ENCODE peak calls at places on chromosomes 11 and 22, in six cellular contexts. One of them, this sample, is unnamed.

GRCh38 chr11:43943931-43944751 is 1.7 kb downstream of the C11orf96 start:
- DNase-seq in effector CD4-positive, alpha-beta T cell: no peak
- DNase-seq in OCI-LY7: no peak
- DNase-seq in colonic mucosa: no peak
- DNase-seq in activated gamma-delta T cell treated with Interleukin-2 at 50 U/mL for 16 hours: no peak
- DNase-seq in stimulated activated effector memory CD8-positive, alpha-beta T cell treated with anti-CD3 and anti-CD28 coated beads, Interleukin-12 subunit alpha, Interleukin-12 subunit beta, amount 100 ng/mL, for 72 hours: peak
- DNase-seq in this sample: no peak

GRCh38 chr11:105619556-105619955 is 9.7 kb downstream of the GRIA4 start:
- DNase-seq in stimulated activated effector memory CD8-positive, alpha-beta T cell treated with anti-CD3 and anti-CD28 coated beads, Interleukin-12 subunit alpha, Interleukin-12 subunit beta, amount 100 ng/mL, for 72 hours: no peak
- DNase-seq in colonic mucosa: no peak
- DNase-seq in activated gamma-delta T cell treated with Interleukin-2 at 50 U/mL for 16 hours: no peak
- DNase-seq in effector CD4-positive, alpha-beta T cell: no peak
- DNase-seq in OCI-LY7: no peak
- DNase-seq in this sample: no peak

GRCh38 chr22:41243361-41243760 is 2.6 kb upstream of the CHADL start:
- DNase-seq in colonic mucosa: no peak
- DNase-seq in OCI-LY7: no peak
- DNase-seq in stimulated activated effector memory CD8-positive, alpha-beta T cell treated with anti-CD3 and anti-CD28 coated beads, Interleukin-12 subunit alpha, Interleukin-12 subunit beta, amount 100 ng/mL, for 72 hours: no peak
- DNase-seq in effector CD4-positive, alpha-beta T cell: no peak
- DNase-seq in activated gamma-delta T cell treated with Interleukin-2 at 50 U/mL for 16 hours: no peak
- DNase-seq in this sample: no peak

GRCh38 chr11:71441251-71441650 is 6.9 kb downstream of the DHCR7 start:
- DNase-seq in stimulated activated effector memory CD8-positive, alpha-beta T cell treated with anti-CD3 and anti-CD28 coated beads, Interleukin-12 subunit alpha, Interleukin-12 subunit beta, amount 100 ng/mL, for 72 hours: no peak
- DNase-seq in activated gamma-delta T cell treated with Interleukin-2 at 50 U/mL for 16 hours: no peak
- DNase-seq in colonic mucosa: no peak
- DNase-seq in effector CD4-positive, alpha-beta T cell: no peak
- DNase-seq in OCI-LY7: no peak
- DNase-seq in this sample: no peak

GRCh38 chr11:125170406-125171031 is 6.0 kb downstream of the PKNOX2 start:
- DNase-seq in OCI-LY7: no peak
- DNase-seq in activated gamma-delta T cell treated with Interleukin-2 at 50 U/mL for 16 hours: no peak
- DNase-seq in stimulated activated effector memory CD8-positive, alpha-beta T cell treated with anti-CD3 and anti-CD28 coated beads, Interleukin-12 subunit alpha, Interleukin-12 subunit beta, amount 100 ng/mL, for 72 hours: no peak
- DNase-seq in effector CD4-positive, alpha-beta T cell: no peak
- DNase-seq in colonic mucosa: no peak
- DNase-seq in this sample: no peak

GRCh38 chr11:82960000-82960778 is 58.7 kb downstream of the DDIAS start:
- DNase-seq in colonic mucosa: no peak
- DNase-seq in effector CD4-positive, alpha-beta T cell: peak
- DNase-seq in stimulated activated effector memory CD8-positive, alpha-beta T cell treated with anti-CD3 and anti-CD28 coated beads, Interleukin-12 subunit alpha, Interleukin-12 subunit beta, amount 100 ng/mL, for 72 hours: no peak
- DNase-seq in OCI-LY7: peak
- DNase-seq in activated gamma-delta T cell treated with Interleukin-2 at 50 U/mL for 16 hours: peak
- DNase-seq in this sample: no peak

GRCh38 chr11:60847906-60848305 is 6.0 kb downstream of the CCDC86 start:
- DNase-seq in stimulated activated effector memory CD8-positive, alpha-beta T cell treated with anti-CD3 and anti-CD28 coated beads, Interleukin-12 subunit alpha, Interleukin-12 subunit beta, amount 100 ng/mL, for 72 hours: no peak
- DNase-seq in colonic mucosa: no peak
- DNase-seq in activated gamma-delta T cell treated with Interleukin-2 at 50 U/mL for 16 hours: no peak
- DNase-seq in effector CD4-positive, alpha-beta T cell: no peak
- DNase-seq in OCI-LY7: no peak
- DNase-seq in this sample: no peak

GRCh38 chr11:113474362-113475159 is 637 bp downstream of the DRD2 start:
- DNase-seq in OCI-LY7: peak
- DNase-seq in stimulated activated effector memory CD8-positive, alpha-beta T cell treated with anti-CD3 and anti-CD28 coated beads, Interleukin-12 subunit alpha, Interleukin-12 subunit beta, amount 100 ng/mL, for 72 hours: peak
- DNase-seq in colonic mucosa: peak
- DNase-seq in activated gamma-delta T cell treated with Interleukin-2 at 50 U/mL for 16 hours: peak
- DNase-seq in effector CD4-positive, alpha-beta T cell: peak
- DNase-seq in this sample: no peak

GRCh38 chr11:119972281-119972680 is 165.6 kb downstream of the TRIM29 start:
- DNase-seq in activated gamma-delta T cell treated with Interleukin-2 at 50 U/mL for 16 hours: no peak
- DNase-seq in OCI-LY7: no peak
- DNase-seq in colonic mucosa: no peak
- DNase-seq in effector CD4-positive, alpha-beta T cell: no peak
- DNase-seq in stimulated activated effector memory CD8-positive, alpha-beta T cell treated with anti-CD3 and anti-CD28 coated beads, Interleukin-12 subunit alpha, Interleukin-12 subunit beta, amount 100 ng/mL, for 72 hours: no peak
- DNase-seq in this sample: no peak

GRCh38 chr11:123519055-123519796 is 89.2 kb downstream of the GRAMD1B start:
- DNase-seq in stimulated activated effector memory CD8-positive, alpha-beta T cell treated with anti-CD3 and anti-CD28 coated beads, Interleukin-12 subunit alpha, Interleukin-12 subunit beta, amount 100 ng/mL, for 72 hours: no peak
- DNase-seq in OCI-LY7: no peak
- DNase-seq in colonic mucosa: no peak
- DNase-seq in activated gamma-delta T cell treated with Interleukin-2 at 50 U/mL for 16 hours: no peak
- DNase-seq in effector CD4-positive, alpha-beta T cell: no peak
- DNase-seq in this sample: peak

GRCh38 chr22:44129614-44129976 is 51.1 kb upstream of the PARVG start:
- DNase-seq in stimulated activated effector memory CD8-positive, alpha-beta T cell treated with anti-CD3 and anti-CD28 coated beads, Interleukin-12 subunit alpha, Interleukin-12 subunit beta, amount 100 ng/mL, for 72 hours: no peak
- DNase-seq in effector CD4-positive, alpha-beta T cell: no peak
- DNase-seq in activated gamma-delta T cell treated with Interleukin-2 at 50 U/mL for 16 hours: no peak
- DNase-seq in OCI-LY7: no peak
- DNase-seq in colonic mucosa: no peak
- DNase-seq in this sample: no peak

GRCh38 chr11:102643941-102644340 is 18.8 kb upstream of the MMP20 start:
- DNase-seq in stimulated activated effector memory CD8-positive, alpha-beta T cell treated with anti-CD3 and anti-CD28 coated beads, Interleukin-12 subunit alpha, Interleukin-12 subunit beta, amount 100 ng/mL, for 72 hours: no peak
- DNase-seq in activated gamma-delta T cell treated with Interleukin-2 at 50 U/mL for 16 hours: no peak
- DNase-seq in effector CD4-positive, alpha-beta T cell: no peak
- DNase-seq in OCI-LY7: no peak
- DNase-seq in colonic mucosa: no peak
- DNase-seq in this sample: no peak

GRCh38 chr22:18927573-18927972 is 8.5 kb downstream of the PRODH start:
- DNase-seq in effector CD4-positive, alpha-beta T cell: no peak
- DNase-seq in stimulated activated effector memory CD8-positive, alpha-beta T cell treated with anti-CD3 and anti-CD28 coated beads, Interleukin-12 subunit alpha, Interleukin-12 subunit beta, amount 100 ng/mL, for 72 hours: no peak
- DNase-seq in activated gamma-delta T cell treated with Interleukin-2 at 50 U/mL for 16 hours: no peak
- DNase-seq in colonic mucosa: no peak
- DNase-seq in OCI-LY7: no peak
- DNase-seq in this sample: no peak

GRCh38 chr22:40838486-40838885 is 18.0 kb downstream of the ST13 start:
- DNase-seq in activated gamma-delta T cell treated with Interleukin-2 at 50 U/mL for 16 hours: no peak
- DNase-seq in stimulated activated effector memory CD8-positive, alpha-beta T cell treated with anti-CD3 and anti-CD28 coated beads, Interleukin-12 subunit alpha, Interleukin-12 subunit beta, amount 100 ng/mL, for 72 hours: no peak
- DNase-seq in colonic mucosa: no peak
- DNase-seq in effector CD4-positive, alpha-beta T cell: no peak
- DNase-seq in OCI-LY7: no peak
- DNase-seq in this sample: no peak

GRCh38 chr22:44260216-44261035 is 52.3 kb downstream of the SHISAL1 start:
- DNase-seq in colonic mucosa: no peak
- DNase-seq in effector CD4-positive, alpha-beta T cell: no peak
- DNase-seq in activated gamma-delta T cell treated with Interleukin-2 at 50 U/mL for 16 hours: no peak
- DNase-seq in stimulated activated effector memory CD8-positive, alpha-beta T cell treated with anti-CD3 and anti-CD28 coated beads, Interleukin-12 subunit alpha, Interleukin-12 subunit beta, amount 100 ng/mL, for 72 hours: no peak
- DNase-seq in OCI-LY7: no peak
- DNase-seq in this sample: no peak

GRCh38 chr11:16312242-16312641 is 44.1 kb downstream of the SOX6 start:
- DNase-seq in colonic mucosa: no peak
- DNase-seq in effector CD4-positive, alpha-beta T cell: no peak
- DNase-seq in activated gamma-delta T cell treated with Interleukin-2 at 50 U/mL for 16 hours: no peak
- DNase-seq in OCI-LY7: no peak
- DNase-seq in stimulated activated effector memory CD8-positive, alpha-beta T cell treated with anti-CD3 and anti-CD28 coated beads, Interleukin-12 subunit alpha, Interleukin-12 subunit beta, amount 100 ng/mL, for 72 hours: no peak
- DNase-seq in this sample: peak

GRCh38 chr11:114273890-114274635 is 22.1 kb upstream of the NNMT start:
- DNase-seq in effector CD4-positive, alpha-beta T cell: no peak
- DNase-seq in activated gamma-delta T cell treated with Interleukin-2 at 50 U/mL for 16 hours: no peak
- DNase-seq in colonic mucosa: no peak
- DNase-seq in stimulated activated effector memory CD8-positive, alpha-beta T cell treated with anti-CD3 and anti-CD28 coated beads, Interleukin-12 subunit alpha, Interleukin-12 subunit beta, amount 100 ng/mL, for 72 hours: no peak
- DNase-seq in OCI-LY7: no peak
- DNase-seq in this sample: no peak

GRCh38 chr11:112967082-112967481 is 5.9 kb downstream of the NCAM1 start:
- DNase-seq in activated gamma-delta T cell treated with Interleukin-2 at 50 U/mL for 16 hours: no peak
- DNase-seq in effector CD4-positive, alpha-beta T cell: no peak
- DNase-seq in colonic mucosa: no peak
- DNase-seq in stimulated activated effector memory CD8-positive, alpha-beta T cell treated with anti-CD3 and anti-CD28 coated beads, Interleukin-12 subunit alpha, Interleukin-12 subunit beta, amount 100 ng/mL, for 72 hours: no peak
- DNase-seq in OCI-LY7: no peak
- DNase-seq in this sample: no peak

GRCh38 chr22:29480512-29481264 is 670 bp downstream of the NEFH start:
- DNase-seq in OCI-LY7: no peak
- DNase-seq in activated gamma-delta T cell treated with Interleukin-2 at 50 U/mL for 16 hours: no peak
- DNase-seq in stimulated activated effector memory CD8-positive, alpha-beta T cell treated with anti-CD3 and anti-CD28 coated beads, Interleukin-12 subunit alpha, Interleukin-12 subunit beta, amount 100 ng/mL, for 72 hours: peak
- DNase-seq in effector CD4-positive, alpha-beta T cell: no peak
- DNase-seq in colonic mucosa: no peak
- DNase-seq in this sample: no peak

GRCh38 chr11:69216609-69217008 is 60.9 kb downstream of the SMIM38 start:
- DNase-seq in activated gamma-delta T cell treated with Interleukin-2 at 50 U/mL for 16 hours: no peak
- DNase-seq in OCI-LY7: no peak
- DNase-seq in colonic mucosa: no peak
- DNase-seq in effector CD4-positive, alpha-beta T cell: no peak
- DNase-seq in stimulated activated effector memory CD8-positive, alpha-beta T cell treated with anti-CD3 and anti-CD28 coated beads, Interleukin-12 subunit alpha, Interleukin-12 subunit beta, amount 100 ng/mL, for 72 hours: no peak
- DNase-seq in this sample: no peak

GRCh38 chr11:47867821-47868220 is 19.7 kb upstream of the NUP160 start:
- DNase-seq in OCI-LY7: no peak
- DNase-seq in activated gamma-delta T cell treated with Interleukin-2 at 50 U/mL for 16 hours: no peak
- DNase-seq in stimulated activated effector memory CD8-positive, alpha-beta T cell treated with anti-CD3 and anti-CD28 coated beads, Interleukin-12 subunit alpha, Interleukin-12 subunit beta, amount 100 ng/mL, for 72 hours: no peak
- DNase-seq in colonic mucosa: no peak
- DNase-seq in effector CD4-positive, alpha-beta T cell: no peak
- DNase-seq in this sample: no peak

GRCh38 chr11:102347526-102348331 is 715 bp downstream of the BIRC2 start:
- DNase-seq in activated gamma-delta T cell treated with Interleukin-2 at 50 U/mL for 16 hours: no peak
- DNase-seq in colonic mucosa: peak
- DNase-seq in effector CD4-positive, alpha-beta T cell: no peak
- DNase-seq in OCI-LY7: peak
- DNase-seq in stimulated activated effector memory CD8-positive, alpha-beta T cell treated with anti-CD3 and anti-CD28 coated beads, Interleukin-12 subunit alpha, Interleukin-12 subunit beta, amount 100 ng/mL, for 72 hours: peak
- DNase-seq in this sample: no peak

GRCh38 chr22:27642104-27642800 is 159.3 kb downstream of the MN1 start:
- DNase-seq in stimulated activated effector memory CD8-positive, alpha-beta T cell treated with anti-CD3 and anti-CD28 coated beads, Interleukin-12 subunit alpha, Interleukin-12 subunit beta, amount 100 ng/mL, for 72 hours: no peak
- DNase-seq in activated gamma-delta T cell treated with Interleukin-2 at 50 U/mL for 16 hours: no peak
- DNase-seq in OCI-LY7: no peak
- DNase-seq in effector CD4-positive, alpha-beta T cell: no peak
- DNase-seq in colonic mucosa: no peak
- DNase-seq in this sample: no peak

GRCh38 chr11:64903291-64903833 is 13.6 kb downstream of the ATG2A start:
- DNase-seq in colonic mucosa: no peak
- DNase-seq in effector CD4-positive, alpha-beta T cell: no peak
- DNase-seq in activated gamma-delta T cell treated with Interleukin-2 at 50 U/mL for 16 hours: no peak
- DNase-seq in stimulated activated effector memory CD8-positive, alpha-beta T cell treated with anti-CD3 and anti-CD28 coated beads, Interleukin-12 subunit alpha, Interleukin-12 subunit beta, amount 100 ng/mL, for 72 hours: no peak
- DNase-seq in OCI-LY7: no peak
- DNase-seq in this sample: no peak

GRCh38 chr22:38828616-38829205 is 15.1 kb downstream of the NPTXR start:
- DNase-seq in colonic mucosa: no peak
- DNase-seq in effector CD4-positive, alpha-beta T cell: no peak
- DNase-seq in activated gamma-delta T cell treated with Interleukin-2 at 50 U/mL for 16 hours: no peak
- DNase-seq in OCI-LY7: no peak
- DNase-seq in stimulated activated effector memory CD8-positive, alpha-beta T cell treated with anti-CD3 and anti-CD28 coated beads, Interleukin-12 subunit alpha, Interleukin-12 subunit beta, amount 100 ng/mL, for 72 hours: no peak
- DNase-seq in this sample: no peak

GRCh38 chr11:106344392-106344791 is 266.9 kb downstream of the AASDHPPT start:
- DNase-seq in stimulated activated effector memory CD8-positive, alpha-beta T cell treated with anti-CD3 and anti-CD28 coated beads, Interleukin-12 subunit alpha, Interleukin-12 subunit beta, amount 100 ng/mL, for 72 hours: no peak
- DNase-seq in effector CD4-positive, alpha-beta T cell: no peak
- DNase-seq in OCI-LY7: no peak
- DNase-seq in colonic mucosa: no peak
- DNase-seq in activated gamma-delta T cell treated with Interleukin-2 at 50 U/mL for 16 hours: no peak
- DNase-seq in this sample: no peak

GRCh38 chr11:43639224-43639623 is 41.3 kb upstream of the HSD17B12 start:
- DNase-seq in activated gamma-delta T cell treated with Interleukin-2 at 50 U/mL for 16 hours: no peak
- DNase-seq in colonic mucosa: no peak
- DNase-seq in effector CD4-positive, alpha-beta T cell: no peak
- DNase-seq in stimulated activated effector memory CD8-positive, alpha-beta T cell treated with anti-CD3 and anti-CD28 coated beads, Interleukin-12 subunit alpha, Interleukin-12 subunit beta, amount 100 ng/mL, for 72 hours: no peak
- DNase-seq in OCI-LY7: no peak
- DNase-seq in this sample: no peak

GRCh38 chr22:34885852-34886251 is 180.1 kb upstream of the ISX start:
- DNase-seq in stimulated activated effector memory CD8-positive, alpha-beta T cell treated with anti-CD3 and anti-CD28 coated beads, Interleukin-12 subunit alpha, Interleukin-12 subunit beta, amount 100 ng/mL, for 72 hours: no peak
- DNase-seq in activated gamma-delta T cell treated with Interleukin-2 at 50 U/mL for 16 hours: no peak
- DNase-seq in colonic mucosa: no peak
- DNase-seq in OCI-LY7: no peak
- DNase-seq in effector CD4-positive, alpha-beta T cell: no peak
- DNase-seq in this sample: no peak

GRCh38 chr22:47030143-47030641 is 267.7 kb downstream of the TBC1D22A start:
- DNase-seq in effector CD4-positive, alpha-beta T cell: no peak
- DNase-seq in stimulated activated effector memory CD8-positive, alpha-beta T cell treated with anti-CD3 and anti-CD28 coated beads, Interleukin-12 subunit alpha, Interleukin-12 subunit beta, amount 100 ng/mL, for 72 hours: no peak
- DNase-seq in colonic mucosa: no peak
- DNase-seq in activated gamma-delta T cell treated with Interleukin-2 at 50 U/mL for 16 hours: no peak
- DNase-seq in OCI-LY7: no peak
- DNase-seq in this sample: no peak

GRCh38 chr22:23113067-23113846 is 28.5 kb downstream of the RSPH14 start:
- DNase-seq in activated gamma-delta T cell treated with Interleukin-2 at 50 U/mL for 16 hours: no peak
- DNase-seq in stimulated activated effector memory CD8-positive, alpha-beta T cell treated with anti-CD3 and anti-CD28 coated beads, Interleukin-12 subunit alpha, Interleukin-12 subunit beta, amount 100 ng/mL, for 72 hours: no peak
- DNase-seq in effector CD4-positive, alpha-beta T cell: no peak
- DNase-seq in OCI-LY7: peak
- DNase-seq in colonic mucosa: no peak
- DNase-seq in this sample: peak

GRCh38 chr11:7348432-7349298 is 97.0 kb downstream of the SYT9 start:
- DNase-seq in colonic mucosa: no peak
- DNase-seq in stimulated activated effector memory CD8-positive, alpha-beta T cell treated with anti-CD3 and anti-CD28 coated beads, Interleukin-12 subunit alpha, Interleukin-12 subunit beta, amount 100 ng/mL, for 72 hours: no peak
- DNase-seq in effector CD4-positive, alpha-beta T cell: no peak
- DNase-seq in activated gamma-delta T cell treated with Interleukin-2 at 50 U/mL for 16 hours: no peak
- DNase-seq in OCI-LY7: no peak
- DNase-seq in this sample: no peak

GRCh38 chr11:127055240-127055639 is 54.7 kb upstream of the KIRREL3 start:
- DNase-seq in stimulated activated effector memory CD8-positive, alpha-beta T cell treated with anti-CD3 and anti-CD28 coated beads, Interleukin-12 subunit alpha, Interleukin-12 subunit beta, amount 100 ng/mL, for 72 hours: no peak
- DNase-seq in activated gamma-delta T cell treated with Interleukin-2 at 50 U/mL for 16 hours: no peak
- DNase-seq in colonic mucosa: no peak
- DNase-seq in OCI-LY7: no peak
- DNase-seq in effector CD4-positive, alpha-beta T cell: no peak
- DNase-seq in this sample: no peak

GRCh38 chr11:123740787-123741158 is 687 bp downstream of the ZNF202 start:
- DNase-seq in effector CD4-positive, alpha-beta T cell: no peak
- DNase-seq in OCI-LY7: no peak
- DNase-seq in colonic mucosa: peak
- DNase-seq in activated gamma-delta T cell treated with Interleukin-2 at 50 U/mL for 16 hours: no peak
- DNase-seq in stimulated activated effector memory CD8-positive, alpha-beta T cell treated with anti-CD3 and anti-CD28 coated beads, Interleukin-12 subunit alpha, Interleukin-12 subunit beta, amount 100 ng/mL, for 72 hours: no peak
- DNase-seq in this sample: no peak

GRCh38 chr11:69037074-69037473 is 11.7 kb upstream of the TPCN2 start:
- DNase-seq in effector CD4-positive, alpha-beta T cell: no peak
- DNase-seq in OCI-LY7: no peak
- DNase-seq in activated gamma-delta T cell treated with Interleukin-2 at 50 U/mL for 16 hours: no peak
- DNase-seq in colonic mucosa: no peak
- DNase-seq in stimulated activated effector memory CD8-positive, alpha-beta T cell treated with anti-CD3 and anti-CD28 coated beads, Interleukin-12 subunit alpha, Interleukin-12 subunit beta, amount 100 ng/mL, for 72 hours: no peak
- DNase-seq in this sample: no peak

GRCh38 chr11:124285610-124286344 is 28.0 kb downstream of the OR8D1 start:
- DNase-seq in activated gamma-delta T cell treated with Interleukin-2 at 50 U/mL for 16 hours: no peak
- DNase-seq in effector CD4-positive, alpha-beta T cell: no peak
- DNase-seq in OCI-LY7: no peak
- DNase-seq in colonic mucosa: no peak
- DNase-seq in stimulated activated effector memory CD8-positive, alpha-beta T cell treated with anti-CD3 and anti-CD28 coated beads, Interleukin-12 subunit alpha, Interleukin-12 subunit beta, amount 100 ng/mL, for 72 hours: no peak
- DNase-seq in this sample: no peak

GRCh38 chr11:1949922-1950321 is 2.8 kb downstream of the MRPL23 start:
- DNase-seq in activated gamma-delta T cell treated with Interleukin-2 at 50 U/mL for 16 hours: no peak
- DNase-seq in colonic mucosa: no peak
- DNase-seq in stimulated activated effector memory CD8-positive, alpha-beta T cell treated with anti-CD3 and anti-CD28 coated beads, Interleukin-12 subunit alpha, Interleukin-12 subunit beta, amount 100 ng/mL, for 72 hours: no peak
- DNase-seq in effector CD4-positive, alpha-beta T cell: no peak
- DNase-seq in OCI-LY7: no peak
- DNase-seq in this sample: no peak

This sample was measured in NCI-H524 treated with DMSO at 0.1 percent for 48 hours.